ENCODE peak calls at places on chromosomes 11 and 22, in five cellular contexts. D, A, F, T and C are unnamed samples.
A peak's percentile ranks its signal among the peaks of the same experiment; 100 is the strongest.

GRCh38 chr22:22425366-22425765 is 83.2 kb downstream of the ZNF280B start:
- DNase-seq in D (no peak), A (no peak), F (no peak), T (no peak), C (no peak)

GRCh38 chr11:35579557-35580396 is 38.5 kb upstream of the FJX1 start:
- DNase-seq in D (peak; percentile 96), A (no peak), F (no peak), T (no peak), C (peak; percentile 94)

GRCh38 chr11:12397953-12398352 is 20.6 kb downstream of the PARVA start:
- DNase-seq in D (peak; percentile 94), A (no peak), F (no peak), T (no peak), C (peak; percentile 91)

GRCh38 chr11:44621784-44622183 is 56.3 kb downstream of the CD82 start:
- DNase-seq in D (no peak), A (peak; percentile 34), F (peak; percentile 9), T (no peak), C (no peak)

GRCh38 chr11:74871037-74871436 is 77.9 kb downstream of the XRRA1 start:
- DNase-seq in D (no peak), A (no peak), F (no peak), T (no peak), C (no peak)

GRCh38 chr11:1928038-1928890 is 8.8 kb downstream of the TNNT3 start:
- DNase-seq in D (no peak), A (no peak), F (no peak), T (no peak), C (no peak)

GRCh38 chr22:37007666-37008065 is 11.6 kb downstream of the TST start:
- DNase-seq in D (no peak), A (no peak), F (no peak), T (no peak), C (no peak)

GRCh38 chr11:127674754-127675153 is 674.2 kb upstream of the KIRREL3 start:
- DNase-seq in D (no peak), A (no peak), F (no peak), T (no peak), C (no peak)

GRCh38 chr11:103988595-103988969 is 47.9 kb upstream of the DDI1 start:
- DNase-seq in D (peak; percentile 33), A (no peak), F (no peak), T (no peak), C (peak; percentile 56)

DNA sequence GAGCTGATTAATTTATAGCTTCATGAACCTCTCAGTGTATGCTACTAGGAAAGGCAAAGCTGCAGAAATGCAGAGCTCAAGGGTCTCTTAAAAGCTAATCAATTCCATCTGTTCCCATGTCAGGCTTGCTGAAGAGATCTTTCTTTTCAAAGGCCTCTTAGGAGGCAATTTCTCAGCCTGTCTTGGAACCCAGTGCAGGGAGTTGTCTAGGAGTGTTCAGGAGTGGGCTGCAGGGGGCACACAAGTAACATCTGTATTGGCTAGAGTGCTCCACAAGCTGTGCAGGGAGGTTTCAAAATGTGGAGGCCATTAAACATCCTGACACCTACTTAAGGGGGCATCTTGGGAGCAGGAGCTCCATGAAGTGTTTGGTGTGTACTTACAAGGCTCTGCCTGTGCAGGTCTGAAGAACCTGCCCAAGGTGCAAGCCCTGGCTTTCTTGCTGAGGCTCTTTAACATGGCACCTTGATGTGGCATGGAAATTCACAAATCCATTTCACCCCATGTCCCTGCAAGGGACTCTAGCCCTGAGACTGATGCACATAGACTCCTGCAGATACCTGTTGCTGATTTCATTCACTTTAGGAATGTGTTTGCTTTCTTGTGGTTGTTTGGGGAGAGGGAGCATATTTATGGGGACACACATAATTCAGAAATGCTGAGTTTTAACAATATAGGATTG is 134.7 kb downstream of the ME3 start:
- DNase-seq in D (peak; percentile 47), A (no peak), F (no peak), T (no peak), C (peak; percentile 22)
- TF ChIP-seq CTCF in D (no peak), A (no peak), F (no peak), T (no peak), C (no peak)

DNA sequence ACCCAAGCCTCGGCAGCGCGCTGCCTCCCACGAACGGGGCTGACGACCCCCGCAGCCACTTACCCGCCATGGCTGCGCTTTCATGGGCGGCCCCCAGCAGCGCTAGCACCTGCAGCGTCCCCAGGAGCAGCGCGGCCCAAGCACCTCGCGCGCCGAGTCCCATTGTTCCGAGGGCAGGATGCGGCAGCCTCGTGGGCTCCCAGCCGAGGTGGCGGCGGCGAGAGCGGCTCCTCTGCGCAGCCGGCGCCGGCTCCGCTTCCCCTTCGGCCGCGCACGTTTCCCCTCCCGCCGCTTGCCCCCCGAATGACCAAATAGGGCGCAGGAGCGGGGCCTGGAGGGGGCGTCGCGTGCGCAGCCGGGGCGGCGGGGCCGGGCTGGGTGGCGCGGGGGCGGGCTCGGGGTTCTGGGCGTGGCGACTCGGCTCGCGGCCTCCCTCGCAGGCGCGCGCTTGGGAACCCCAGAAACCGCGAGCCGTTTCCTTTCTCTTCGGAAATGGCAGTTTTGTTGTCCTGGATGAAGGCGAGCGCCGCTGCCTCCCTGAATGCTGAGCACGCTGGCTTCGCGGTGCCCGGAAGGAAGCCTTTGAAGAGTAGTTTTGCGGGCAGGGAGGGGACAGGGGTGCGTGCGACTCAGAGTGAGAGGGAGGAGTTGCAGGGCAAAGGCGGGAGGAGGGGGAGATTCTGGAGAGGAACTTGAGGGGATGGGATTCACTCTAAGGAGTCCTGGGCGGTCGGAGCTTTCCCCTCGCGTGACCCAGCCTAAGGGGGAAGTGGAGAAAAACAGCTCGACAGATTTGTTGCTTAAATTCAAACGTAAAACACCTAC is at the start of gene TMEM123:
- DNase-seq in D (peak; percentile 52), A (peak; percentile 97), F (peak; percentile 51), T (peak; percentile 93), C (peak; percentile 65)
- TF ChIP-seq CTCF in D (no peak), A (no peak), F (no peak), T (no peak), C (no peak)

GRCh38 chr11:62676698-62677097 is 2.2 kb downstream of the UBXN1 start:
- DNase-seq in D (no peak), A (no peak), F (no peak), T (no peak), C (no peak)
- TF ChIP-seq CTCF in D (no peak), A (no peak), F (no peak), T (no peak), C (no peak)

DNA sequence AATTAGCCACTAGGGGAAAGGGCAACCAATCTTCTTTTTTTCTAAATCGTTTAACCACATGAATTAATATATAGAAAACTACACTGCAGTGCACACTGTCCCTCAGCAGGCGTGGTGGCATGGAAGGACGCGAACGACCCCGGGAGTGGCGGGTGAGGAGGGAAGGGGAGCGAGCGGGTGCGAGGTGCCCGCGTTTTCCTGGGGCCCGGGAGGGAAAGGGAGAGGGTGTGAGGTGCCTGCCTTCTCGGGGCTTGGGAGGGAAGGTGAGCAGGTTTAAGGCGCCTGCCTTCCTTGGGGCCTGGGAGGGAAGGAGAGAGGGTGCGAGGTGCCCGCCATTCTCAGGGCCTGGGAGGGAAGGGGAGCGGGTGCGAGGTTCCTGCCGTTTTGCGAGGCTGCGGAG is 765 bp downstream of the GAB4 start:
- DNase-seq in D (no peak), A (no peak), F (no peak), T (no peak), C (no peak)
- TF ChIP-seq CTCF in D (no peak), A (no peak), F (no peak), T (no peak), C (no peak)

GRCh38 chr11:122020902-122021301 is 95.1 kb downstream of the BLID start:
- DNase-seq in D (peak; percentile 54), A (no peak), F (no peak), T (no peak), C (no peak)
- TF ChIP-seq CTCF in D (peak; percentile 54), A (no peak), F (peak; percentile 54), T (no peak), C (peak; percentile 60)

DNA sequence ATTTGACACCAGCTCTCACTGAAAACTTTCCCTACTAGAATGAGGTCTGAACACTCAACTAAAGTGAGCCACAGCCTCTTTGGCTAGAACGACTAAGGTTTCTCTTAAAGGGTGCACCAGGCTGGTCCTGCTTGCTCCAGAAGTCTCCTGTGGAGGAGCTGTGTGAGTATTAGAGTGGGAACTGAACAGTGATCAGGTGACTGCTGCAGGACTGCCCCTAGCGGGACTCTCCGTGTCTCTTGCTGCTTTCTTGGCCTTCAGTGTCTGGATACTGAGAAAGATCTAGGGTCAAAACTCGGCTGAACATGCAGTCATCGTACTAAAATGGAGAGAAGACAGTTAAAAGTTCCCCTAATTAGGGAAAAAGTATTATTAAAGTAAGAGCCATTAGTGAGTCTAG is 34.6 kb downstream of the FAM118A start:
- DNase-seq in D (no peak), A (no peak), F (no peak), T (no peak), C (peak; percentile 10)
- TF ChIP-seq CTCF in D (no peak), A (no peak), F (no peak), T (no peak), C (peak; percentile 24)

DNA sequence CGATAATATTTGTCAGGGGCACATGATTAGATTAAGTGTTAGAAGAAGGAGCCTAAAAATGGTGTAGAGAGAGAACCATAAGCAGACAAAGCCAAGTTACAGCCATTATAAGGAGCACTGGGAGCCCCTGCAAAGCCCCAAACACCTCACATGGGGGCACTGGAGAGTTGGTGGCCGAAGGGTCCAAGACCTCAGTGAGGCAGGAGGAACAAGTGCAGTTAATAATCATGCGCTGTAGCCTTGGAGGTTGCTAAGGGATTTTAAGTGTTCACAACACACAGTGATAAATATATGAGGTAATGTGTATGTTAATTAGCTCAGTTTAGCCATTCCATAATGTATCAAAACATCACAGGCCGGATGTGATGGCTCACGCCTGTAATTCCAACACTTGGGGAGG is 54.4 kb upstream of the JAM3 start:
- DNase-seq in D (no peak), A (no peak), F (no peak), T (no peak), C (no peak)
- TF ChIP-seq CTCF in D (no peak), A (no peak), F (no peak), T (no peak), C (peak; percentile 30)

GRCh38 chr11:69881467-69882269 is 62.5 kb upstream of the FGF3 start:
- DNase-seq in D (no peak), A (peak; percentile 62), F (no peak), T (no peak), C (no peak)
- TF ChIP-seq CTCF in D (no peak), A (no peak), F (no peak), T (no peak), C (no peak)

GRCh38 chr11:86489442-86489841 is 114.8 kb downstream of the CCDC81 start:
- DNase-seq in D (no peak), A (no peak), F (no peak), T (no peak), C (no peak)

GRCh38 chr11:86486261-86487030 is 111.8 kb downstream of the CCDC81 start:
- DNase-seq in D (no peak), A (peak; percentile 80), F (peak; percentile 57), T (no peak), C (no peak)

GRCh38 chr11:86484795-86485166 is 110.1 kb downstream of the CCDC81 start:
- DNase-seq in D (no peak), A (no peak), F (no peak), T (no peak), C (no peak)

GRCh38 chr11:86488553-86488952 is 113.9 kb downstream of the CCDC81 start:
- DNase-seq in D (no peak), A (no peak), F (no peak), T (no peak), C (no peak)

DNA sequence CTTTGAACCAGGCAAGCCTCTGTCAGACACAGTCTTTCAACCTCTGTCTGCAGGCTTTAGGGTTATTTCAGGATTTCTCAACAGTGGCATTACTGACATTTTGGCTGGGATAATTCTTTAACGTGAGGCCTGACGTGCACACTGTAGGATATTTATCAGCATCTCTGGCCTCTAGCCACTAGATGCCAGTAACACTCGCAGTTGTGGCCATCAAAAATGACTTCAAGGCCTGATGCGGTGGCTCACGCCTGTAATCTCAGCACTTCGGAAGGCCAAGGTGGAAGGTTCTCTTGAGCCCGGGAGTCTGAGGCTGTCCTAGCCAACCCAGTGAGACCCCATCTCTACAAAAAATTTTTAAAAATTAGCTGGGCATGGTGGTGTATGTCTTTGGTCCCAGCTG is 113.0 kb downstream of the CCDC81 start:
- DNase-seq in D (no peak), A (no peak), F (no peak), T (no peak), C (no peak)
- TF ChIP-seq CTCF in D (no peak), A (no peak), F (no peak), T (no peak), C (no peak)